ENCODE peak calls at places on chromosomes 7 and 10, in seven cellular contexts. W is mesenchymal stem cell, A is trophoblast cell, E is mesendoderm, Y is H9, F is H1, I is IMR-90. B is an unnamed sample. For H3K4me1, the result is how much of the 10 kb centered on the place peaks cover.

GRCh38 chr7:135352285-135352684 is 118.6 kb downstream of the STRA8 start:
- DNase-seq in F (no peak), Y (no peak), W (no peak), I (no peak), E (no peak), A (no peak), B (no peak)

GRCh38 chr7:75808106-75808505 is 5.5 kb downstream of the CCL24 start:
- DNase-seq in W (no peak), F (no peak), E (no peak), Y (no peak), A (no peak), I (no peak), B (no peak)

GRCh38 chr10:17199351-17199804 is 2.1 kb downstream of the TRDMT1 start:
- DNase-seq in A (no peak), W (peak), I (peak), F (no peak), Y (no peak), E (peak), B (no peak)

GRCh38 chr7:100220833-100221718 is 1.3 kb downstream of the PVRIG start:
- DNase-seq in A (no peak), E (no peak), I (no peak), F (no peak), Y (no peak), W (no peak), B (no peak)

GRCh38 chr10:31677198-31678138 is 251.2 kb downstream of the ARHGAP12 start:
- DNase-seq in A (no peak), I (no peak), F (peak), Y (peak), W (no peak), E (peak), B (peak)

GRCh38 chr10:131119626-131120355 is 191.7 kb downstream of the TCERG1L start:
- DNase-seq in I (no peak), E (no peak), F (no peak), Y (no peak), W (no peak), A (no peak), B (no peak)

GRCh38 chr7:117827861-117828260 is 45.4 kb downstream of the CTTNBP2 start:
- DNase-seq in A (no peak), I (peak), E (peak), Y (no peak), W (peak), F (no peak), B (no peak)

GRCh38 chr7:40303996-40304395 is 169.2 kb downstream of the SUGCT start:
- DNase-seq in I (no peak), E (no peak), Y (no peak), A (no peak), W (no peak), F (no peak), B (no peak)

GRCh38 chr10:5600908-5601307 is 65.5 kb downstream of the ASB13 start:
- DNase-seq in Y (no peak), A (no peak), W (no peak), F (no peak), I (no peak), E (no peak), B (no peak)

GRCh38 chr10:75402486-75403143 is 1.1 kb upstream of the ZNF503 start:
- DNase-seq in F (no peak), E (no peak), I (no peak), Y (peak), W (no peak), A (no peak), B (no peak)

GRCh38 chr7:131945313-131945831 is 388.9 kb upstream of the PODXL start:
- DNase-seq in I (peak), A (peak), Y (peak), F (peak), E (peak), W (peak), B (peak)

GRCh38 chr10:67923551-67923950 is 39.1 kb downstream of the SIRT1 start:
- DNase-seq in W (no peak), E (no peak), A (no peak), F (no peak), I (no peak), Y (no peak), B (no peak)

GRCh38 chr7:139494835-139495568 is 11.5 kb upstream of the KLRG2 start:
- DNase-seq in W (no peak), Y (no peak), A (no peak), I (no peak), F (no peak), E (no peak), B (no peak)

DNA sequence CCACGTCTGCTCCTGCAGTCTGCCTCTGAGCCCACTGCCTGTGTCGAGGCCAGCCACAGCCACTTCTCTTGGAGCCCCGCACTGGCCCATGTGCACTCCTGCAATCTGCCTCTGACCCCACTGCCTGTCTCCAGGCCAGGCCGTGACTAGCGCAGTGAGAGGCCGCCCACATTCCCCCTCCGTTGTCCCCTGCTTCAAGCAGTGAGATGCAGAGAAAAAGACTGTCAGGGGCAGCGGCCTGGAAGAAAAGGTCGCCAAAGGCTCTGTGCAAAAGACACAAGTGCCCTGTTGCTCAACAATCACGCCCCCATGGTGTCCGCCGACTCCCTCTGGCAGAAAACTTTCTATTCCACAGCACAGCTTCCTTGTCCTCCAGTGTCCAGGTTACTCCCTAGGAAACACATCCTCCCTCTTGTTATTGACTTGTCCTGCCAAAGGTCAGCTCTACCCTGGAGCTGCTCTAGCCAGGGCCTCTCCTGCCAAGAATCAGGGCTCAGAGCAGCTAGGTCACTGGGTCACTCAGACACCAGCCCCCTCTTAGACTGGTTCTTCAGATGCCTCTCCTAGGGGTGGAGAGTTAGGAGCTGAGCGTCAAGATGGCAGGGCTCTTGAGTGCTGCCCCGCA is 9.9 kb downstream of the FAM131B start:
- DNase-seq in A (no peak), Y (no peak), I (no peak), E (no peak), F (no peak), W (no peak), B (peak)
- H2BK120ac ChIP-seq in A (no peak), Y (no peak), I (no peak), E (no peak), F (no peak), W (no peak), B (no peak)

GRCh38 chr10:103916254-103916653 is 1.7 kb downstream of the STN1 start:
- DNase-seq in Y (no peak), E (no peak), F (no peak), A (no peak), I (peak), W (peak), B (no peak)

GRCh38 chr10:103915794-103916193 is 2.2 kb downstream of the STN1 start:
- DNase-seq in E (no peak), A (no peak), I (no peak), Y (no peak), F (no peak), W (peak), B (no peak)

GRCh38 chr10:103917326-103918052 is 495 bp downstream of the STN1 start:
- DNase-seq in I (peak), E (no peak), W (no peak), Y (peak), F (no peak), A (no peak), B (peak)

GRCh38 chr10:103918053-103918846 is at the start of gene STN1:
- DNase-seq in F (peak), W (peak), A (peak), I (peak), E (peak), Y (peak), B (peak)

DNA sequence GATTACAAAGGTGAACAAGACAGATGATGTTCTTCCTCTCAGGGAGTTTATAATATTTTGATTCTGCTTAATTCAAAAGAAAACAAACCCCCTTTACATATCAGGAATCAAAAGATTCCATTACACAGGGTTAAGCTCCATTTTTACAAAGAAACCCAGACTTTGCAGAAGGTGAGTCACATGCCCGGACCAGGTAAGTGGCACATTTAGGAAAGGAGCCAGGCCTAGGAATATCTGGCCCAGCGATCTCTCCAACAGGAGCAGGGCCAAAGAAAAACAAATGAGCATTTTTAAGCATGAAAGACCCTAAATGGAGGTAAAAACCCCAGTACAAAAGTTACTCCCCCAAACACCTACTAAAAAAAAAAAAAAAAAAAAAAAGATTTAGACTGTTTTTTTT is 1.1 kb downstream of the STN1 start:
- DNase-seq in W (no peak), Y (no peak), F (no peak), A (no peak), E (no peak), I (no peak), B (no peak)
- H4K8ac ChIP-seq in W (no peak), Y (no peak), F (no peak), A (no peak), E (no peak), I (no peak), B (no peak)

GRCh38 chr7:112989531-112989930 is 97.1 kb downstream of the GPR85 start:
- DNase-seq in I (peak), E (no peak), F (no peak), W (no peak), Y (no peak), A (no peak), B (no peak)

GRCh38 chr7:112985377-112985987 is 101.1 kb downstream of the GPR85 start:
- DNase-seq in I (peak), E (peak), F (no peak), A (no peak), Y (no peak), W (peak), B (no peak)

GRCh38 chr7:112986256-112987031 is 100.2 kb downstream of the GPR85 start:
- DNase-seq in W (peak), I (peak), A (peak), E (no peak), F (no peak), Y (no peak), B (no peak)

GRCh38 chr7:112990619-112991018 is 96.0 kb downstream of the GPR85 start:
- DNase-seq in Y (no peak), E (no peak), F (no peak), W (peak), I (peak), A (no peak), B (no peak)

DNA sequence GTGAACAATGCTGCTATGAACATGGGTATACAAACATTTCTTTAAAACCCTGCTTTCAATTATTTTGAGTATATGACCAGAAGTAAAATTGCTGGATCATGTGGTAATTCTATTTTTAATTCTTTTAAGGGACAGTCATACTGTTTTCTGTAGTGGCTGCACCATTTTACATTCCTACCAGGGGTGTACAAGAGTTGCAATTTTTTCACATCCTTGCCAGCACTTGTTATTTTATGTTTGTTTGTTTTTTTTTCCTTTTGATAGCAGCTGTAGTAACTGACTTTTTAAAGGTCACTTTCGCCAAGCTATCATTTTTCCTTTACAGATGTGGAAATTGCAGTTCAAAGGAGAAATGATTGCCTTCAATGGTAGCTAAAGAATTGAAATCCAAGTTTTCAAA is 99.5 kb downstream of the GPR85 start:
- DNase-seq in A (no peak), W (no peak), I (no peak), E (no peak), F (no peak), Y (no peak), B (no peak)
- H3K4me1 ChIP-seq in A (under half), W (under half), I (under half), E (under half), F (under half), Y (under half), B (under half)

DNA sequence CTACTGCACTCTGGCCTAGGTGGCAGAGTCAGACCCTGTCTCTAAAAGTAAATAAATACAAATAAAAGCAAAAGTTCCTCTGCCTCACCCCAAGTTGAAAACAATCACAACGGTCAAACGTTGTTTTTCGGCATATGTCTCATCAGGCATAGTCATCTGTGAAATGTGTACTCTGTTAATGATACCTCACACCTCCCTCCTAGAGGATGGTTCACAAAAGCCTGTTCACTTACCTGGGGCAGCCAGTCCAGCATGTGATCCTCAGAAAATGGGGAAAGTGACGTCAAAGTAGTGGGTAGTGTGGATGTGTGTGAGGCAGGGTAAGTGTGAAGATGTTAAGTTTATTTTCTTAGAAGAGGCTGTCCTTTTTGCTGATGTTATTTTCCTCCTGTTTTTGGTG is 254.0 kb upstream of the LRGUK start:
- DNase-seq in I (no peak), F (no peak), A (no peak), E (no peak), Y (no peak), W (no peak), B (no peak)
- H2BK120ac ChIP-seq in I (no peak), F (no peak), A (no peak), E (no peak), Y (no peak), W (no peak), B (no peak)

GRCh38 chr7:45080958-45081669 is 7.7 kb downstream of the NACAD start:
- DNase-seq in Y (peak), I (no peak), A (no peak), W (no peak), F (no peak), E (no peak), B (no peak)
- H4K8ac ChIP-seq in Y (no peak), I (no peak), A (no peak), W (no peak), F (peak), E (no peak), B (no peak)

GRCh38 chr10:21445161-21445560 is 80.3 kb downstream of the SKIDA1 start:
- DNase-seq in A (no peak), I (no peak), Y (no peak), F (no peak), E (no peak), W (no peak), B (no peak)
- H3K4me1 ChIP-seq in A (under half), I (under half), Y (under half), F (under half), E (under half), W (under half), B (under half)

GRCh38 chr10:109308971-109309370 is 614.3 kb downstream of the XPNPEP1 start:
- DNase-seq in W (no peak), E (peak), I (no peak), F (no peak), A (no peak), Y (no peak), B (no peak)
- H2BK120ac ChIP-seq in W (no peak), E (no peak), I (no peak), F (no peak), A (no peak), Y (no peak), B (no peak)

GRCh38 chr7:155052982-155053381 is 17.1 kb upstream of the HTR5A start:
- DNase-seq in I (no peak), E (peak), F (no peak), Y (no peak), W (no peak), A (peak), B (no peak)
- H4K8ac ChIP-seq in I (no peak), E (no peak), F (no peak), Y (no peak), W (no peak), A (no peak), B (no peak)